ENCODE peak calls at places on chromosomes 7 and 10, in nine cellular contexts. F is posterior cingulate gyrus; V is brain microvascular endothelial cell; Q is NCI-H774; L is stimulated activated naive CD4-positive, alpha-beta T cell; W is stimulated activated CD4-positive, alpha-beta T cell treated with anti-CD3 and anti-CD28 coated beads, TNF-alpha, amount 100 ng/mL, for 4 hours; A is neural crest cell; C is OCI-M1; H is AG10803. Z is an unnamed sample.

GRCh38 chr7:91126762-91127161 is 137.5 kb upstream of the FZD1 start:
- DNase-seq in F (no peak), V (no peak), Q (no peak), L (no peak), W (no peak), A (no peak), C (no peak), H (no peak), Z (no peak)

GRCh38 chr7:24755096-24755495 is 2.2 kb downstream of the GSDME start:
- DNase-seq in F (no peak), V (no peak), Q (no peak), L (no peak), W (no peak), A (no peak), C (no peak), H (no peak), Z (no peak)

GRCh38 chr10:91032614-91033248 is 111.8 kb upstream of the ANKRD1 start:
- DNase-seq in F (no peak), V (no peak), Q (no peak), L (no peak), W (no peak), A (no peak), C (no peak), H (peak), Z (no peak)

GRCh38 chr10:96626795-96627194 is 40.0 kb upstream of the TM9SF3 start:
- DNase-seq in F (no peak), V (no peak), Q (no peak), L (no peak), W (no peak), A (no peak), C (peak), H (no peak), Z (no peak)

GRCh38 chr7:105937411-105937810 is 25.7 kb upstream of the CDHR3 start:
- DNase-seq in F (no peak), V (no peak), Q (no peak), L (no peak), W (no peak), A (no peak), C (no peak), H (no peak), Z (no peak)

GRCh38 chr7:155340071-155340531 is 42.4 kb downstream of the INSIG1 start:
- DNase-seq in F (no peak), V (no peak), Q (no peak), L (no peak), W (no peak), A (no peak), C (no peak), H (no peak), Z (peak)

GRCh38 chr10:114471906-114472873 is 67.9 kb upstream of the AFAP1L2 start:
- DNase-seq in F (no peak), V (no peak), Q (peak), L (no peak), W (no peak), A (no peak), C (no peak), H (no peak), Z (no peak)

GRCh38 chr10:119667562-119668328 is 16.6 kb downstream of the BAG3 start:
- DNase-seq in F (peak), V (peak), Q (no peak), L (no peak), W (no peak), A (peak), C (no peak), H (peak), Z (no peak)

GRCh38 chr10:98249134-98249533 is 18.9 kb downstream of the LOXL4 start:
- DNase-seq in F (no peak), V (no peak), Q (no peak), L (no peak), W (no peak), A (no peak), C (no peak), H (no peak), Z (no peak)

GRCh38 chr7:151607464-151607867 is 87.8 kb upstream of the RHEB start:
- DNase-seq in F (no peak), V (peak), Q (no peak), L (no peak), W (no peak), A (no peak), C (no peak), H (no peak), Z (no peak)

GRCh38 chr7:73885975-73886798 is 25.2 kb downstream of the TMEM270 start:
- DNase-seq in F (no peak), V (peak), Q (no peak), L (no peak), W (no peak), A (no peak), C (peak), H (peak), Z (no peak)

GRCh38 chr7:26151650-26151952 is 397 bp upstream of the NFE2L3 start:
- DNase-seq in F (no peak), V (no peak), Q (no peak), L (no peak), W (no peak), A (no peak), C (no peak), H (no peak), Z (no peak)

GRCh38 chr10:17951868-17952371 is at the start of gene SLC39A12:
- DNase-seq in F (no peak), V (peak), Q (no peak), L (no peak), W (no peak), A (no peak), C (peak), H (peak), Z (no peak)

GRCh38 chr10:70234668-70235447 is 1.6 kb upstream of the PPA1 start:
- DNase-seq in F (no peak), V (peak), Q (no peak), L (no peak), W (no peak), A (no peak), C (peak), H (peak), Z (no peak)

GRCh38 chr7:83429493-83429892 is 219.4 kb downstream of the SEMA3E start:
- DNase-seq in F (no peak), V (no peak), Q (no peak), L (no peak), W (no peak), A (no peak), C (no peak), H (no peak), Z (no peak)

GRCh38 chr10:99418910-99419624 is 11.4 kb downstream of the GOT1 start:
- DNase-seq in F (no peak), V (no peak), Q (no peak), L (no peak), W (no peak), A (no peak), C (no peak), H (no peak), Z (no peak)

GRCh38 chr10:1369197-1369596 is 313.0 kb downstream of the WDR37 start:
- DNase-seq in F (no peak), V (no peak), Q (no peak), L (no peak), W (no peak), A (no peak), C (no peak), H (no peak), Z (peak)

GRCh38 chr7:128876586-128876977 is 13.9 kb downstream of the ATP6V1F start:
- DNase-seq in F (peak), V (no peak), Q (no peak), L (no peak), W (no peak), A (no peak), C (no peak), H (no peak), Z (no peak)

GRCh38 chr7:100484636-100485114 is 948 bp downstream of the NYAP1 start:
- DNase-seq in F (no peak), V (no peak), Q (no peak), L (no peak), W (no peak), A (no peak), C (no peak), H (no peak), Z (no peak)

GRCh38 chr10:112952282-112952991 is 2.4 kb downstream of the TCF7L2 start:
- DNase-seq in F (peak), V (no peak), Q (no peak), L (no peak), W (no peak), A (no peak), C (no peak), H (no peak), Z (peak)

GRCh38 chr7:151689196-151689971 is 169.7 kb upstream of the RHEB start:
- DNase-seq in F (peak), V (no peak), Q (peak), L (no peak), W (no peak), A (no peak), C (no peak), H (no peak), Z (peak)

GRCh38 chr7:27901028-27901760 is 161.2 kb downstream of the TAX1BP1 start:
- DNase-seq in F (no peak), V (peak), Q (no peak), L (no peak), W (no peak), A (no peak), C (peak), H (peak), Z (peak)

GRCh38 chr10:124158592-124158991 is 65.2 kb upstream of the CHST15 start:
- DNase-seq in F (peak), V (no peak), Q (no peak), L (no peak), W (no peak), A (no peak), C (no peak), H (no peak), Z (no peak)

GRCh38 chr7:2978403-2978802 is 65.3 kb downstream of the CARD11 start:
- DNase-seq in F (peak), V (no peak), Q (no peak), L (peak), W (peak), A (no peak), C (peak), H (no peak), Z (peak)

GRCh38 chr7:108347616-108348015 is 108.6 kb downstream of the NRCAM start:
- DNase-seq in F (no peak), V (peak), Q (no peak), L (no peak), W (no peak), A (no peak), C (no peak), H (peak), Z (no peak)

GRCh38 chr7:42414028-42414427 is 177.0 kb upstream of the GLI3 start:
- DNase-seq in F (no peak), V (no peak), Q (no peak), L (no peak), W (no peak), A (no peak), C (no peak), H (no peak), Z (no peak)

GRCh38 chr7:91276909-91277308 is 12.7 kb downstream of the FZD1 start:
- DNase-seq in F (no peak), V (no peak), Q (no peak), L (no peak), W (no peak), A (no peak), C (no peak), H (no peak), Z (no peak)

GRCh38 chr7:34486371-34486770 is 171.6 kb upstream of the NPSR1 start:
- DNase-seq in F (no peak), V (no peak), Q (no peak), L (no peak), W (no peak), A (no peak), C (no peak), H (no peak), Z (no peak)

GRCh38 chr10:125721035-125721434 is 1.5 kb downstream of the EDRF1 start:
- DNase-seq in F (no peak), V (no peak), Q (no peak), L (no peak), W (no peak), A (no peak), C (no peak), H (no peak), Z (no peak)